ENCODE peak calls at places on chromosomes 13 and 19, in six cellular contexts. M is progenitor cell of endocrine pancreas, J is choroid plexus epithelial cell, P is lower leg skin, T is thoracic aorta, O is fibroblast of pulmonary artery. N is an unnamed sample.

GRCh38 chr19:5166262-5166661 is 174.3 kb downstream of the PTPRS start:
- DNase-seq in M (no peak), J (peak), P (no peak), T (no peak), O (peak), N (no peak)

GRCh38 chr13:98129059-98129741 is 13.7 kb upstream of the FARP1 start:
- DNase-seq in M (no peak), J (peak), P (no peak), T (no peak), O (peak), N (no peak)

GRCh38 chr13:100235311-100235901 is 146.5 kb downstream of the PCCA start:
- DNase-seq in M (no peak), J (peak), P (no peak), T (no peak), O (peak), N (no peak)

GRCh38 chr19:11256189-11256588 is 6.1 kb downstream of the DOCK6 start:
- DNase-seq in M (no peak), J (peak), P (no peak), T (no peak), O (peak), N (peak)

GRCh38 chr13:46846736-46847135 is 49.8 kb upstream of the ESD start:
- DNase-seq in M (no peak), J (no peak), P (no peak), T (no peak), O (no peak), N (no peak)

GRCh38 chr19:31286491-31286890 is 62.7 kb downstream of the TSHZ3 start:
- DNase-seq in M (no peak), J (no peak), P (no peak), T (no peak), O (no peak), N (no peak)

GRCh38 chr19:4717966-4718701 is 5.5 kb downstream of the DPP9 start:
- DNase-seq in M (no peak), J (no peak), P (no peak), T (no peak), O (no peak), N (no peak)

GRCh38 chr19:1566392-1567115 is 1.6 kb downstream of the MEX3D start:
- DNase-seq in M (peak), J (peak), P (peak), T (no peak), O (peak), N (peak)

GRCh38 chr13:88068316-88068715 is 397.1 kb downstream of the SLITRK5 start:
- DNase-seq in M (no peak), J (peak), P (no peak), T (no peak), O (no peak), N (no peak)

GRCh38 chr13:79338343-79338742 is 67.7 kb downstream of the RBM26 start:
- DNase-seq in M (no peak), J (no peak), P (no peak), T (no peak), O (no peak), N (no peak)

GRCh38 chr13:79336971-79337370 is 69.1 kb downstream of the RBM26 start:
- DNase-seq in M (no peak), J (no peak), P (no peak), T (no peak), O (no peak), N (no peak)

GRCh38 chr13:79346300-79346914 is 59.6 kb downstream of the RBM26 start:
- DNase-seq in M (no peak), J (peak), P (no peak), T (no peak), O (no peak), N (no peak)

GRCh38 chr13:79341202-79341601 is 64.9 kb downstream of the RBM26 start:
- DNase-seq in M (no peak), J (no peak), P (no peak), T (no peak), O (no peak), N (no peak)

GRCh38 chr13:79340490-79340889 is 65.6 kb downstream of the RBM26 start:
- DNase-seq in M (no peak), J (peak), P (no peak), T (no peak), O (no peak), N (no peak)
- TF ChIP-seq CTCF in M (peak), J (no peak), P (no peak), T (no peak), O (no peak), N (no peak)

GRCh38 chr13:51589793-51590192 is 5.5 kb downstream of the WDFY2 start:
- DNase-seq in M (no peak), J (no peak), P (no peak), T (no peak), O (no peak), N (no peak)
- TF ChIP-seq CTCF in M (no peak), J (no peak), P (no peak), T (no peak), O (no peak), N (no peak)

GRCh38 chr13:33606692-33607091 is 211.3 kb upstream of the RFC3 start:
- DNase-seq in M (no peak), J (peak), P (no peak), T (no peak), O (peak), N (no peak)
- TF ChIP-seq CTCF in M (no peak), J (peak), P (no peak), T (no peak), O (no peak), N (no peak)

GRCh38 chr13:86870388-86870966 is 800.7 kb upstream of the SLITRK5 start:
- DNase-seq in M (no peak), J (peak), P (no peak), T (no peak), O (peak), N (no peak)
- TF ChIP-seq CTCF in M (peak), J (peak), P (no peak), T (peak), O (peak), N (peak)

GRCh38 chr19:41352609-41353465 is 885 bp downstream of the TGFB1 start:
- DNase-seq in M (peak), J (peak), P (peak), T (no peak), O (peak), N (peak)
- TF ChIP-seq CTCF in M (peak), J (peak), P (no peak), T (peak), O (peak), N (peak)